ENCODE peak calls at places on chromosome 15, in ten cellular contexts. M is GM12865, O is suprapubic skin, I is mesothelial cell of epicardium, R is thoracic aorta, H is heart left ventricle, T is type B pancreatic cell, P is left lung, G is upper lobe of right lung, J is omental fat pad. F is an unnamed sample.

GRCh38 chr15:52193321-52193720 is 2.1 kb upstream of the GNB5 start:
- DNase-seq in G (no peak), J (no peak), O (no peak), R (no peak), I (no peak), T (no peak), H (no peak), M (no peak), P (no peak), F (no peak)

GRCh38 chr15:98658831-98659699 is 10.7 kb downstream of the IGF1R start:
- DNase-seq in M (peak), O (no peak), P (no peak), I (no peak), R (no peak), G (no peak), T (no peak), J (no peak), H (no peak), F (no peak)

GRCh38 chr15:63238796-63239195 is 38.6 kb upstream of the APH1B start:
- DNase-seq in M (peak), H (no peak), P (no peak), T (no peak), O (no peak), I (no peak), J (no peak), R (no peak), G (no peak), F (no peak)

GRCh38 chr15:77830041-77830440 is 197.3 kb upstream of the LINGO1 start:
- DNase-seq in O (no peak), J (no peak), I (no peak), M (no peak), T (no peak), G (no peak), H (no peak), P (no peak), R (no peak), F (peak)

GRCh38 chr15:85849946-85850345 is 55.2 kb upstream of the KLHL25 start:
- DNase-seq in J (no peak), O (peak), P (no peak), G (peak), R (no peak), H (no peak), M (no peak), I (no peak), T (no peak), F (no peak)

GRCh38 chr15:101615986-101616848 is 36.0 kb downstream of the TM2D3 start:
- DNase-seq in I (peak), J (no peak), P (peak), O (no peak), T (no peak), M (no peak), R (no peak), G (no peak), H (peak), F (no peak)

GRCh38 chr15:74725241-74725774 is at the start of gene CYP1A1:
- DNase-seq in H (no peak), P (peak), G (peak), J (no peak), I (no peak), R (no peak), O (peak), M (peak), T (no peak), F (peak)

GRCh38 chr15:81038975-81039607 is 38.4 kb downstream of the TLNRD1 start:
- DNase-seq in P (no peak), O (no peak), T (no peak), I (no peak), M (peak), R (no peak), J (no peak), H (no peak), G (no peak), F (no peak)

GRCh38 chr15:58361291-58361759 is 70.5 kb upstream of the LIPC start:
- DNase-seq in H (no peak), P (no peak), G (no peak), O (no peak), I (no peak), T (no peak), J (no peak), R (no peak), M (no peak), F (no peak)

GRCh38 chr15:28047277-28047676 is 51.8 kb downstream of the OCA2 start:
- DNase-seq in I (no peak), G (no peak), M (no peak), R (no peak), T (no peak), J (no peak), O (no peak), P (no peak), H (no peak), F (no peak)

GRCh38 chr15:66720206-66721010 is 18.4 kb downstream of the SMAD6 start:
- DNase-seq in R (peak), M (no peak), O (no peak), H (peak), T (no peak), I (no peak), G (peak), P (peak), J (no peak), F (peak)

GRCh38 chr15:81516461-81516860 is 142.4 kb upstream of the TMC3 start:
- DNase-seq in H (no peak), O (no peak), J (no peak), T (no peak), G (no peak), M (no peak), P (no peak), R (no peak), I (no peak), F (no peak)

GRCh38 chr15:85649372-85649771 is 145.4 kb downstream of the KLHL25 start:
- DNase-seq in P (no peak), M (no peak), I (no peak), H (peak), O (no peak), T (no peak), R (no peak), G (no peak), J (no peak), F (no peak)

GRCh38 chr15:65583701-65584100 is 27.2 kb downstream of the INTS14 start:
- DNase-seq in I (no peak), T (no peak), P (no peak), M (peak), H (no peak), J (no peak), O (no peak), R (no peak), G (no peak), F (no peak)

GRCh38 chr15:96285306-96285705 is 45.2 kb upstream of the NR2F2 start:
- DNase-seq in I (no peak), O (no peak), J (no peak), H (peak), R (no peak), G (no peak), P (no peak), M (no peak), T (no peak), F (no peak)

GRCh38 chr15:49063402-49064280 is 17.4 kb upstream of the SECISBP2L start:
- DNase-seq in J (no peak), P (no peak), G (no peak), H (no peak), M (no peak), R (no peak), T (no peak), I (no peak), O (no peak), F (peak)

GRCh38 chr15:58282060-58282708 is 144.0 kb downstream of the AQP9 start:
- DNase-seq in O (no peak), I (no peak), P (no peak), R (no peak), T (no peak), G (no peak), M (no peak), J (no peak), H (no peak), F (no peak)

GRCh38 chr15:85388506-85388905 is 8.1 kb downstream of the AKAP13 start:
- DNase-seq in H (no peak), G (no peak), P (no peak), T (no peak), R (no peak), O (no peak), J (no peak), M (no peak), I (no peak), F (no peak)

GRCh38 chr15:100934735-100935134 is 15.6 kb downstream of the LRRK1 start:
- DNase-seq in J (no peak), M (peak), R (no peak), P (no peak), T (no peak), G (no peak), O (no peak), H (no peak), I (no peak), F (no peak)

GRCh38 chr15:44479343-44479742 is 51.9 kb downstream of the CTDSPL2 start:
- DNase-seq in O (no peak), J (no peak), G (no peak), P (no peak), T (no peak), M (no peak), I (no peak), H (no peak), R (no peak), F (no peak)

GRCh38 chr15:84778194-84778593 is 29.8 kb downstream of the ZNF592 start:
- DNase-seq in M (no peak), G (peak), J (no peak), O (no peak), R (no peak), H (no peak), T (no peak), P (no peak), I (no peak), F (no peak)

GRCh38 chr15:29263289-29263688 is 6.3 kb downstream of the NSMCE3 start:
- DNase-seq in I (no peak), M (no peak), P (no peak), R (no peak), O (no peak), T (no peak), J (no peak), G (no peak), H (no peak), F (no peak)

GRCh38 chr15:65981837-65982696 is 112.8 kb downstream of the RAB11A start:
- DNase-seq in M (peak), R (no peak), I (peak), O (no peak), H (no peak), J (no peak), P (peak), T (no peak), G (peak), F (peak)

GRCh38 chr15:74776851-74777768 is 4.8 kb upstream of the CSK start:
- DNase-seq in O (no peak), I (no peak), P (peak), G (peak), J (no peak), R (no peak), M (peak), H (no peak), T (no peak), F (no peak)

GRCh38 chr15:64112904-64113303 is 17.1 kb downstream of the SNX1 start:
- DNase-seq in H (no peak), T (no peak), J (no peak), O (no peak), M (peak), I (no peak), G (no peak), P (no peak), R (no peak), F (no peak)

GRCh38 chr15:94722025-94722636 is 490.8 kb downstream of the MCTP2 start:
- DNase-seq in H (no peak), I (no peak), R (no peak), P (no peak), J (no peak), T (no peak), O (no peak), G (no peak), M (no peak), F (no peak)

GRCh38 chr15:70059476-70060213 is 38.1 kb downstream of the TLE3 start:
- DNase-seq in P (no peak), G (no peak), R (no peak), I (no peak), T (no peak), M (no peak), J (no peak), O (peak), H (peak), F (peak)

GRCh38 chr15:25805006-25805405 is 58.1 kb downstream of the ATP10A start:
- DNase-seq in T (no peak), G (no peak), J (no peak), R (peak), P (no peak), I (no peak), M (no peak), H (no peak), O (no peak), F (no peak)

GRCh38 chr15:63491116-63491817 is 13.1 kb upstream of the USP3 start:
- DNase-seq in P (no peak), T (peak), J (no peak), M (no peak), R (no peak), O (no peak), I (no peak), H (no peak), G (no peak), F (no peak)

GRCh38 chr15:64694816-64695215 is 80.6 kb downstream of the RBPMS2 start:
- DNase-seq in T (no peak), P (no peak), M (no peak), G (no peak), J (no peak), I (no peak), H (no peak), R (no peak), O (no peak), F (no peak)

GRCh38 chr15:90087454-90088154 is 14.7 kb downstream of the IDH2 start:
- DNase-seq in J (no peak), H (no peak), I (no peak), T (no peak), O (no peak), G (no peak), R (no peak), P (peak), M (peak), F (no peak)
- TF ChIP-seq CTCF in J (no peak), H (no peak), I (no peak), T (no peak), O (no peak), G (no peak), R (no peak), P (no peak), M (peak), F (no peak)

DNA sequence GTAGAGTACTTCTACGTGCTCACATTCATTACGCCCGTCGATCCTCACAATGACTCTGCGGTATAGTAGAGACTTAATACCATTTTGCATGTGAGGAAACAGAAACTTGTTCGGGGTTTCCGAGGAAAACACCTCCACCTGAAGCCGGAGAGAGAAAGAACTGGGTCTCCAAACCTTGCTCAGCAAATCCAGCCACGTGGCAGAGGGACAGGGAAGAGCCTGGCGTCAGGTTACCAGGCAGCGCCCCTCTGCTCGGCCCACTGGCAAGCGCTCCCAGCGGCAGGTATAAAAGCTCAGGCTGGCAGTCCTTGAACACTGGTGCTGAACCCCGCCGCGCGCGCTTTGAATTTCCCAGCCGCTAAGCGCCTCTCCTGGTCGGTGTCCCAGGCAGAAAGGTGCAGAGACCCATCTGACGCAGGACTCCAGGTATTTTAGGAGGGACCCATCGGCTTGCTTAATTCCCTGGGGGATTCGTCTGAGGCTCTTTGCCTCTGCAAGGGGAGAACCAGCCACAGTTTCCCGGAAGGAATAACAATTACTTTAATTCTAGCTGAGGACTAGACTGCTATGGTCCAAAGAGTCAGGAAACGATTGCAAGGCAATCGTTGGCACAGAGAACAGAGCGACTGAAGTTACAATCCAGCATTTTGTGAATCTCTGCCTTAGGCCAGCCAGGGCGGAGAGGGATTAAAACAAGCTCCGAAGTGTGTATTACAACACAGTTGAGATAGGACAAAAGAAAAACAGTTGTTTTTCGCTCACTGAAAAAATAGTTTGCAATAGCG is at the start of gene C2CD4A:
- DNase-seq in J (no peak), T (peak), G (peak), O (no peak), H (peak), I (peak), R (no peak), P (peak), M (peak), F (peak)
- TF ChIP-seq CTCF in J (no peak), T (peak), G (no peak), O (no peak), H (no peak), I (no peak), R (peak), P (no peak), M (no peak), F (no peak)

DNA sequence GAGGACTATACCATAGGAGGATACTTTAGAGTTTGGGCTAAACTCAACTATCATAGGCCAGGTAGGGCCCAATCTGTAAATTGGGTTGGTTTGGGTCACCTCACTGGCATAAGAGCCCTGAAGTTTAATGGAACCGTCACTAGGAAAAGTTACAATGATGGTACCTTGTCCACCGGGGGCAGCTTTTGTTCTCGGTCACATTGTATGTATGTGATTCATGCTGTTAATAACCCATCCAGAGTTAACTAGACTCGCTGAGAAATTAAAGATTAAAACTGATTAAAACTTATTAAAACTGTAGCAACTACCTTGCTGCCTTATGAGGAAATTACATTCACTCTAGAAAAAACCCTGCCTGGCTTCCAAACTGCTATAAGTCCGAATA is 145.1 kb upstream of the TMCO5A start:
- DNase-seq in G (no peak), O (no peak), I (no peak), P (no peak), H (no peak), J (no peak), T (no peak), R (no peak), M (no peak), F (no peak)
- TF ChIP-seq CTCF in G (no peak), O (no peak), I (no peak), P (no peak), H (no peak), J (no peak), T (no peak), R (no peak), M (no peak), F (no peak)

GRCh38 chr15:54388746-54389145 is 410.5 kb downstream of the UNC13C start:
- DNase-seq in M (no peak), J (no peak), T (no peak), I (no peak), G (no peak), P (no peak), H (no peak), R (no peak), O (no peak), F (no peak)
- TF ChIP-seq CTCF in M (no peak), J (no peak), T (no peak), I (no peak), G (no peak), P (no peak), H (no peak), R (no peak), O (no peak), F (no peak)

GRCh38 chr15:41988896-41989572 is 16.7 kb upstream of the EHD4 start:
- DNase-seq in T (no peak), J (peak), P (peak), M (no peak), H (no peak), R (no peak), G (no peak), I (no peak), O (no peak), F (no peak)

GRCh38 chr15:41990691-41991090 is 18.3 kb upstream of the EHD4 start:
- DNase-seq in J (no peak), R (no peak), I (no peak), M (no peak), O (no peak), P (peak), G (peak), H (no peak), T (no peak), F (no peak)

GRCh38 chr15:41989573-41990242 is 17.4 kb upstream of the EHD4 start:
- DNase-seq in I (peak), T (peak), J (peak), O (peak), H (peak), R (peak), M (peak), G (peak), P (peak), F (peak)

GRCh38 chr15:41992151-41992802 is 19.9 kb upstream of the EHD4 start:
- DNase-seq in O (no peak), P (peak), M (no peak), I (no peak), H (no peak), R (no peak), J (peak), G (peak), T (no peak), F (no peak)

GRCh38 chr15:41990243-41990605 is 17.9 kb upstream of the EHD4 start:
- DNase-seq in H (no peak), T (no peak), R (no peak), M (no peak), G (peak), J (peak), O (no peak), P (peak), I (no peak), F (no peak)
- TF ChIP-seq CTCF in H (no peak), T (no peak), R (no peak), M (no peak), G (no peak), J (no peak), O (no peak), P (no peak), I (no peak), F (no peak)